ENCODE peak calls at places on chromosome 21, in eight cellular contexts. N is NCI-H1417; V is Caco-2; E is heart right ventricle; Y is small intestine; W is hepatocyte; D is stimulated activated CD8-positive, alpha-beta memory T cell treated with anti-CD3 and anti-CD28 coated beads, Interleukin-7, amount 100 ng/mL, for 4 hours; S is AG20443. F is an unnamed sample.
A peak's percentile ranks its signal among the peaks of the same experiment; 100 is the strongest.

GRCh38 chr21:42496839-42497202 is 797 bp upstream of the RSPH1 start:
- DNase-seq in W (peak; percentile 50), Y (no peak), S (no peak), N (no peak), D (no peak), V (no peak), E (no peak), F (no peak)

GRCh38 chr21:26147535-26147934 is 23.0 kb downstream of the APP start:
- DNase-seq in W (no peak), Y (no peak), E (no peak), D (no peak), V (no peak), N (no peak), S (no peak), F (no peak)

GRCh38 chr21:40067751-40068150 is 200.5 kb downstream of the PCP4 start:
- DNase-seq in Y (no peak), S (no peak), N (no peak), V (no peak), E (no peak), W (no peak), D (no peak), F (no peak)

GRCh38 chr21:42433946-42434551 is 30.3 kb downstream of the UBASH3A start:
- DNase-seq in N (no peak), Y (peak; percentile 95), W (peak; percentile 73), E (no peak), D (no peak), S (no peak), V (no peak), F (peak; percentile 70)

GRCh38 chr21:31354604-31355443 is 10.8 kb upstream of the TIAM1 start:
- DNase-seq in W (no peak), Y (peak; percentile 6), S (peak; percentile 67), V (no peak), D (peak; percentile 87), N (no peak), E (no peak), F (peak; percentile 97)

GRCh38 chr21:38478782-38479181 is 19.5 kb downstream of the ERG start:
- DNase-seq in S (no peak), V (no peak), D (no peak), W (no peak), Y (no peak), E (no peak), N (no peak), F (peak; percentile 69)

GRCh38 chr21:31351973-31352372 is 7.9 kb upstream of the TIAM1 start:
- DNase-seq in N (no peak), E (no peak), W (no peak), S (no peak), V (no peak), D (no peak), Y (no peak), F (no peak)

GRCh38 chr21:34276711-34277425 is 86.9 kb upstream of the KCNE2 start:
- DNase-seq in N (no peak), S (peak; percentile 31), W (no peak), V (no peak), D (no peak), Y (no peak), E (no peak), F (peak; percentile 25)

GRCh38 chr21:45467221-45467779 is 62.3 kb downstream of the COL18A1 start:
- DNase-seq in V (no peak), W (no peak), Y (no peak), D (no peak), S (no peak), E (peak; percentile 8), N (no peak), F (peak; percentile 63)

GRCh38 chr21:43608225-43608624 is 51.1 kb downstream of the HSF2BP start:
- DNase-seq in W (no peak), D (no peak), N (no peak), Y (no peak), E (no peak), V (no peak), S (no peak), F (peak; percentile 92)

GRCh38 chr21:41648591-41649031 is 118.2 kb downstream of the RIPK4 start:
- DNase-seq in W (no peak), V (no peak), S (peak; percentile 81), N (no peak), E (no peak), Y (no peak), D (no peak), F (peak; percentile 89)

GRCh38 chr21:41025057-41025390 is 142.9 kb upstream of the BACE2 start:
- DNase-seq in Y (no peak), W (no peak), D (no peak), N (no peak), S (no peak), V (no peak), E (no peak), F (no peak)

GRCh38 chr21:41411449-41412089 is 14.5 kb upstream of the MX1 start:
- DNase-seq in S (no peak), V (no peak), W (no peak), D (no peak), N (peak; percentile 48), Y (peak; percentile 58), E (peak; percentile 43), F (peak; percentile 38)

GRCh38 chr21:14862794-14863720 is 201.7 kb downstream of the NRIP1 start:
- DNase-seq in S (peak; percentile 15), E (no peak), W (peak; percentile 52), N (no peak), V (no peak), Y (no peak), D (no peak), F (peak; percentile 11)

GRCh38 chr21:28761709-28762356 is 230.8 kb downstream of the LTN1 start:
- DNase-seq in W (no peak), D (no peak), E (no peak), N (no peak), S (peak; percentile 53), V (no peak), Y (no peak), F (no peak)

GRCh38 chr21:25967566-25968438 is 202.8 kb downstream of the APP start:
- DNase-seq in W (no peak), Y (no peak), V (no peak), N (no peak), S (no peak), E (no peak), D (no peak), F (no peak)

GRCh38 chr21:42261832-42262200 is 42.9 kb downstream of the ABCG1 start:
- DNase-seq in S (no peak), Y (no peak), D (no peak), V (no peak), E (no peak), W (no peak), N (peak; percentile 71), F (no peak)

GRCh38 chr21:42313501-42313969 is 1.7 kb downstream of the TFF3 start:
- DNase-seq in Y (peak; percentile 69), W (no peak), V (no peak), N (peak; percentile 79), D (no peak), S (no peak), E (no peak), F (no peak)

GRCh38 chr21:37681711-37682110 is 234.5 kb downstream of the KCNJ6 start:
- DNase-seq in S (no peak), V (no peak), Y (no peak), W (no peak), E (no peak), N (no peak), D (no peak), F (no peak)

GRCh38 chr21:16074950-16075489 is 345.2 kb downstream of the USP25 start:
- DNase-seq in W (no peak), V (no peak), N (no peak), S (no peak), E (no peak), D (no peak), Y (no peak), F (no peak)

GRCh38 chr21:40278345-40278744 is 411.1 kb downstream of the PCP4 start:
- DNase-seq in S (no peak), Y (no peak), D (no peak), V (no peak), W (no peak), E (no peak), N (no peak), F (no peak)

GRCh38 chr21:29192999-29193563 is 62.6 kb downstream of the MAP3K7CL start:
- DNase-seq in N (no peak), S (no peak), V (no peak), W (no peak), Y (no peak), D (no peak), E (peak; percentile 21), F (no peak)

GRCh38 chr21:29372063-29372802 is 73.5 kb downstream of the BACH1 start:
- DNase-seq in W (peak; percentile 85), Y (peak; percentile 82), E (no peak), N (peak; percentile 85), S (peak; percentile 79), V (peak; percentile 72), D (peak; percentile 28), F (peak; percentile 83)

GRCh38 chr21:39364949-39365348 is 16.1 kb upstream of the HMGN1 start:
- DNase-seq in W (no peak), D (no peak), E (no peak), S (no peak), V (no peak), Y (no peak), N (no peak), F (no peak)

GRCh38 chr21:34147835-34148804 is 74.7 kb downstream of the MRPS6 start:
- DNase-seq in N (no peak), V (peak; percentile 23), D (no peak), W (no peak), E (no peak), Y (no peak), S (peak; percentile 29), F (no peak)

GRCh38 chr21:45803613-45804340 is 160.3 kb downstream of the PCBP3 start:
- DNase-seq in E (no peak), S (no peak), N (no peak), W (no peak), Y (no peak), D (no peak), V (no peak), F (no peak)

GRCh38 chr21:25508364-25508763 is 98.9 kb downstream of the MRPL39 start:
- DNase-seq in W (no peak), V (no peak), S (no peak), Y (no peak), D (no peak), E (no peak), N (no peak), F (no peak)

GRCh38 chr21:36132691-36133090 is 2.2 kb upstream of the CBR3 start:
- DNase-seq in W (no peak), Y (no peak), S (no peak), N (no peak), D (no peak), V (no peak), E (no peak), F (no peak)

GRCh38 chr21:33023574-33024277 is 2.0 kb upstream of the OLIG2 start:
- DNase-seq in D (no peak), S (no peak), V (no peak), Y (no peak), W (no peak), E (no peak), N (no peak), F (no peak)

GRCh38 chr21:42973309-42973990 is 912 bp upstream of the PKNOX1 start:
- DNase-seq in Y (no peak), S (no peak), V (peak; percentile 18), E (no peak), N (no peak), W (no peak), D (no peak), F (no peak)

GRCh38 chr21:42733874-42734273 is 80.5 kb downstream of the PDE9A start:
- DNase-seq in E (no peak), N (no peak), W (no peak), S (no peak), V (no peak), Y (no peak), D (no peak), F (no peak)

GRCh38 chr21:16070207-16070651 is 340.4 kb downstream of the USP25 start:
- DNase-seq in D (no peak), E (no peak), S (peak; percentile 24), Y (no peak), N (no peak), V (no peak), W (no peak), F (peak; percentile 58)

GRCh38 chr21:33133912-33134311 is 64.0 kb downstream of the OLIG1 start:
- DNase-seq in S (no peak), E (no peak), N (no peak), Y (no peak), D (no peak), V (no peak), W (no peak), F (no peak)

GRCh38 chr21:46394819-46395152 is 63.9 kb upstream of the DIP2A start:
- DNase-seq in D (no peak), N (no peak), V (no peak), W (no peak), S (no peak), E (no peak), Y (no peak), F (no peak)

F was measured in A172.